ENCODE peak calls at places on chromosomes 2 and 18, in ten cellular contexts. One of them, this sample, is unnamed.

GRCh38 chr2:56505885-56506284 is 322.1 kb downstream of the CCDC85A start:
- DNase-seq in ascending aorta: no peak
- DNase-seq in IMR-90: no peak
- DNase-seq in transverse colon: no peak
- DNase-seq in pancreas: no peak
- DNase-seq in CD8-positive, alpha-beta T cell: no peak
- DNase-seq in GM23248: no peak
- DNase-seq in PC-9: no peak
- DNase-seq in HCT116: no peak
- DNase-seq in MM.1S: no peak
- DNase-seq in this sample: no peak

GRCh38 chr18:58484989-58485962 is 143.6 kb downstream of the ALPK2 start:
- DNase-seq in CD8-positive, alpha-beta T cell: no peak
- DNase-seq in transverse colon: peak; percentile 46
- DNase-seq in PC-9: no peak
- DNase-seq in ascending aorta: no peak
- DNase-seq in pancreas: no peak
- DNase-seq in IMR-90: no peak
- DNase-seq in MM.1S: no peak
- DNase-seq in HCT116: no peak
- DNase-seq in GM23248: no peak
- DNase-seq in this sample: no peak

GRCh38 chr18:9705183-9705864 is 2.8 kb upstream of the RAB31 start:
- DNase-seq in MM.1S: no peak
- DNase-seq in ascending aorta: peak; percentile 56
- DNase-seq in pancreas: no peak
- DNase-seq in GM23248: peak; percentile 89
- DNase-seq in HCT116: no peak
- DNase-seq in IMR-90: peak; percentile 76
- DNase-seq in transverse colon: no peak
- DNase-seq in CD8-positive, alpha-beta T cell: no peak
- DNase-seq in PC-9: no peak
- DNase-seq in this sample: no peak

GRCh38 chr2:118808429-118808809 is 39.0 kb downstream of the EN1 start:
- DNase-seq in transverse colon: no peak
- DNase-seq in MM.1S: no peak
- DNase-seq in GM23248: peak; percentile 51
- DNase-seq in PC-9: no peak
- DNase-seq in HCT116: no peak
- DNase-seq in ascending aorta: no peak
- DNase-seq in CD8-positive, alpha-beta T cell: no peak
- DNase-seq in IMR-90: no peak
- DNase-seq in pancreas: no peak
- DNase-seq in this sample: no peak

GRCh38 chr2:14867853-14868252 is 235.3 kb downstream of the LRATD1 start:
- DNase-seq in IMR-90: no peak
- DNase-seq in CD8-positive, alpha-beta T cell: no peak
- DNase-seq in ascending aorta: no peak
- DNase-seq in GM23248: no peak
- DNase-seq in transverse colon: no peak
- DNase-seq in MM.1S: no peak
- DNase-seq in PC-9: no peak
- DNase-seq in pancreas: no peak
- DNase-seq in HCT116: no peak
- DNase-seq in this sample: no peak

GRCh38 chr18:72375628-72376027 is 168.5 kb downstream of the CBLN2 start:
- DNase-seq in GM23248: no peak
- DNase-seq in CD8-positive, alpha-beta T cell: no peak
- DNase-seq in PC-9: no peak
- DNase-seq in IMR-90: peak; percentile 28
- DNase-seq in HCT116: no peak
- DNase-seq in ascending aorta: no peak
- DNase-seq in transverse colon: no peak
- DNase-seq in MM.1S: no peak
- DNase-seq in pancreas: no peak
- DNase-seq in this sample: no peak

GRCh38 chr2:115168457-115168856 is 726.0 kb downstream of the DPP10 start:
- DNase-seq in HCT116: no peak
- DNase-seq in MM.1S: no peak
- DNase-seq in GM23248: no peak
- DNase-seq in ascending aorta: no peak
- DNase-seq in CD8-positive, alpha-beta T cell: no peak
- DNase-seq in IMR-90: no peak
- DNase-seq in PC-9: no peak
- DNase-seq in pancreas: no peak
- DNase-seq in transverse colon: no peak
- DNase-seq in this sample: no peak

GRCh38 chr2:230934291-230935131 is 9.5 kb upstream of the GPR55 start:
- DNase-seq in PC-9: no peak
- DNase-seq in pancreas: no peak
- DNase-seq in MM.1S: no peak
- DNase-seq in ascending aorta: peak; percentile 57
- DNase-seq in IMR-90: no peak
- DNase-seq in HCT116: no peak
- DNase-seq in GM23248: no peak
- DNase-seq in CD8-positive, alpha-beta T cell: no peak
- DNase-seq in transverse colon: no peak
- DNase-seq in this sample: no peak

GRCh38 chr2:191043438-191043837 is 29.5 kb upstream of the STAT1 start:
- DNase-seq in IMR-90: peak; percentile 76
- DNase-seq in GM23248: peak; percentile 47
- DNase-seq in ascending aorta: no peak
- DNase-seq in PC-9: no peak
- DNase-seq in CD8-positive, alpha-beta T cell: no peak
- DNase-seq in transverse colon: no peak
- DNase-seq in HCT116: no peak
- DNase-seq in pancreas: no peak
- DNase-seq in MM.1S: no peak
- DNase-seq in this sample: no peak

GRCh38 chr2:191049728-191050639 is 36.0 kb upstream of the STAT1 start:
- DNase-seq in MM.1S: no peak
- DNase-seq in HCT116: no peak
- DNase-seq in pancreas: no peak
- DNase-seq in CD8-positive, alpha-beta T cell: no peak
- DNase-seq in IMR-90: peak; percentile 87
- DNase-seq in GM23248: peak; percentile 89
- DNase-seq in PC-9: no peak
- DNase-seq in ascending aorta: no peak
- DNase-seq in transverse colon: no peak
- DNase-seq in this sample: no peak

GRCh38 chr2:191048073-191048472 is 34.1 kb upstream of the STAT1 start:
- DNase-seq in HCT116: no peak
- DNase-seq in transverse colon: no peak
- DNase-seq in ascending aorta: no peak
- DNase-seq in GM23248: peak; percentile 68
- DNase-seq in PC-9: no peak
- DNase-seq in IMR-90: peak; percentile 87
- DNase-seq in pancreas: no peak
- DNase-seq in MM.1S: no peak
- DNase-seq in CD8-positive, alpha-beta T cell: no peak
- DNase-seq in this sample: no peak

GRCh38 chr2:191041418-191042161 is 27.6 kb upstream of the STAT1 start:
- DNase-seq in PC-9: peak; percentile 48
- DNase-seq in HCT116: peak; percentile 63
- DNase-seq in GM23248: peak; percentile 49
- DNase-seq in IMR-90: no peak
- DNase-seq in pancreas: no peak
- DNase-seq in CD8-positive, alpha-beta T cell: no peak
- DNase-seq in ascending aorta: no peak
- DNase-seq in transverse colon: peak; percentile 33
- DNase-seq in MM.1S: no peak
- DNase-seq in this sample: no peak

DNA sequence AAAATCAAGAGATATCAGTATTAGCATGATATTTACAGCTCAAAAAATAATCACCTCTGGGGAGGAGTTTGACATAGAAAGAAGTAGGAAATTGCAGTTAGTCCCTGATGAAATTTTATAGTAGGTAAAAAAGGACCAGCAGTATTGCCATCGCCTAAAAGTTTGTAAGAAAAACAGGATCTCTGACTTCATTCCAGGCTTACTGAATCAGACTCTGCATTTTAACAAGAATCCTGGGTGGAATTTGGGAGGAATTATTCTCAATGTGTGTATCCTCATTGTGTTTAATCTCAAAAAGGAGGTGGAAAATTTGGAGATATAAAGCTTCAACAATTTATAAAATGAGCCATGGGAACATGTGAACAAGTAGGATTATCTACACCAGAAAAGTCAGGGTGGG is 31.2 kb upstream of the STAT1 start:
- DNase-seq in HCT116: no peak
- DNase-seq in transverse colon: no peak
- DNase-seq in ascending aorta: no peak
- DNase-seq in GM23248: peak; percentile 53
- DNase-seq in CD8-positive, alpha-beta T cell: no peak
- DNase-seq in PC-9: no peak
- DNase-seq in pancreas: no peak
- DNase-seq in MM.1S: no peak
- DNase-seq in IMR-90: peak; percentile 46
- DNase-seq in this sample: no peak
- H3K9me3 ChIP-seq in HCT116: no peaks in the 10 kb centered on the region
- H3K9me3 ChIP-seq in transverse colon: no peaks in the 10 kb centered on the region
- H3K9me3 ChIP-seq in ascending aorta: no peaks in the 10 kb centered on the region
- H3K9me3 ChIP-seq in GM23248: no peaks in the 10 kb centered on the region
- H3K9me3 ChIP-seq in CD8-positive, alpha-beta T cell: no peaks in the 10 kb centered on the region
- H3K9me3 ChIP-seq in PC-9: no peaks in the 10 kb centered on the region
- H3K9me3 ChIP-seq in pancreas: no peaks in the 10 kb centered on the region
- H3K9me3 ChIP-seq in MM.1S: no peaks in the 10 kb centered on the region
- H3K9me3 ChIP-seq in IMR-90: peaks cover 3% of the 10 kb centered on the region
- H3K9me3 ChIP-seq in this sample: no peaks in the 10 kb centered on the region

GRCh38 chr2:109438146-109438545 is 175.6 kb downstream of the SEPTIN10 start:
- DNase-seq in transverse colon: no peak
- DNase-seq in HCT116: no peak
- DNase-seq in IMR-90: no peak
- DNase-seq in GM23248: no peak
- DNase-seq in ascending aorta: no peak
- DNase-seq in PC-9: no peak
- DNase-seq in pancreas: no peak
- DNase-seq in MM.1S: no peak
- DNase-seq in CD8-positive, alpha-beta T cell: no peak
- DNase-seq in this sample: no peak

GRCh38 chr2:109438773-109439191 is 175.0 kb downstream of the SEPTIN10 start:
- DNase-seq in PC-9: peak; percentile 19
- DNase-seq in ascending aorta: peak; percentile 93
- DNase-seq in MM.1S: no peak
- DNase-seq in pancreas: no peak
- DNase-seq in CD8-positive, alpha-beta T cell: no peak
- DNase-seq in GM23248: peak; percentile 90
- DNase-seq in IMR-90: peak; percentile 86
- DNase-seq in HCT116: no peak
- DNase-seq in transverse colon: no peak
- DNase-seq in this sample: no peak

GRCh38 chr2:109440507-109441156 is 173.1 kb downstream of the SEPTIN10 start:
- DNase-seq in ascending aorta: peak; percentile 82
- DNase-seq in MM.1S: no peak
- DNase-seq in GM23248: no peak
- DNase-seq in IMR-90: no peak
- DNase-seq in CD8-positive, alpha-beta T cell: no peak
- DNase-seq in PC-9: no peak
- DNase-seq in HCT116: no peak
- DNase-seq in pancreas: no peak
- DNase-seq in transverse colon: no peak
- DNase-seq in this sample: no peak

GRCh38 chr2:109439315-109439714 is 174.5 kb downstream of the SEPTIN10 start:
- DNase-seq in transverse colon: no peak
- DNase-seq in CD8-positive, alpha-beta T cell: no peak
- DNase-seq in ascending aorta: peak; percentile 58
- DNase-seq in GM23248: no peak
- DNase-seq in PC-9: no peak
- DNase-seq in IMR-90: no peak
- DNase-seq in MM.1S: no peak
- DNase-seq in pancreas: no peak
- DNase-seq in HCT116: no peak
- DNase-seq in this sample: no peak

GRCh38 chr2:109439897-109440506 is 173.8 kb downstream of the SEPTIN10 start:
- DNase-seq in CD8-positive, alpha-beta T cell: no peak
- DNase-seq in PC-9: no peak
- DNase-seq in pancreas: no peak
- DNase-seq in MM.1S: no peak
- DNase-seq in HCT116: no peak
- DNase-seq in ascending aorta: no peak
- DNase-seq in GM23248: no peak
- DNase-seq in transverse colon: no peak
- DNase-seq in IMR-90: no peak
- DNase-seq in this sample: no peak
- H3K9me3 ChIP-seq in CD8-positive, alpha-beta T cell: no peaks in the 10 kb centered on the region
- H3K9me3 ChIP-seq in PC-9: peaks cover 28% of the 10 kb centered on the region
- H3K9me3 ChIP-seq in pancreas: no peaks in the 10 kb centered on the region
- H3K9me3 ChIP-seq in MM.1S: no peaks in the 10 kb centered on the region
- H3K9me3 ChIP-seq in HCT116: peaks cover 4% of the 10 kb centered on the region
- H3K9me3 ChIP-seq in ascending aorta: peaks cover 5% of the 10 kb centered on the region
- H3K9me3 ChIP-seq in GM23248: no peaks in the 10 kb centered on the region
- H3K9me3 ChIP-seq in transverse colon: peaks cover 12% of the 10 kb centered on the region
- H3K9me3 ChIP-seq in IMR-90: peaks cover 12% of the 10 kb centered on the region
- H3K9me3 ChIP-seq in this sample: no peaks in the 10 kb centered on the region

DNA sequence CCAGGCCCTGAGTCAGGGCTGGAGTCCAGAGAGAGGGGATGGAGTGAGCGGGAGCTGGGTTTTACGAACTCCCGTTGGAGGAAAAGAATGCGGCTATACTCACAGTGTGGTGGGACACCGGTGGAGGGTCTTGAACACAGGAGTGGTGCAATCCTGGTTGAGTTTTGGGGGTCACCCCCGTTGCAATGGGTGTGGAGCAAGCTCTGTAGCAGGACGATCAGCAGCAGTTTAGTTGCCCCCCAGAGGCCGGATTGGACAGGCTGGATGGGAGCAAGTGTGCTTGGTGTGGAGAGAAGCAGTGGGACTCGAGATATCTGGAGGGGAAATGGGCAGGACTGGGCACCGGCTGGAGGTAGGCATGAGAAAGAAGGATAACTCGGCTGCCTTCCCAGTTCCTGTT is 72.3 kb upstream of the TWIST2 start:
- DNase-seq in ascending aorta: no peak
- DNase-seq in GM23248: no peak
- DNase-seq in CD8-positive, alpha-beta T cell: no peak
- DNase-seq in HCT116: no peak
- DNase-seq in transverse colon: no peak
- DNase-seq in IMR-90: no peak
- DNase-seq in pancreas: no peak
- DNase-seq in PC-9: no peak
- DNase-seq in MM.1S: no peak
- DNase-seq in this sample: no peak
- H3K9me3 ChIP-seq in ascending aorta: no peaks in the 10 kb centered on the region
- H3K9me3 ChIP-seq in GM23248: no peaks in the 10 kb centered on the region
- H3K9me3 ChIP-seq in CD8-positive, alpha-beta T cell: no peaks in the 10 kb centered on the region
- H3K9me3 ChIP-seq in HCT116: no peaks in the 10 kb centered on the region
- H3K9me3 ChIP-seq in transverse colon: no peaks in the 10 kb centered on the region
- H3K9me3 ChIP-seq in IMR-90: no peaks in the 10 kb centered on the region
- H3K9me3 ChIP-seq in pancreas: no peaks in the 10 kb centered on the region
- H3K9me3 ChIP-seq in PC-9: peaks cover 2% of the 10 kb centered on the region
- H3K9me3 ChIP-seq in MM.1S: no peaks in the 10 kb centered on the region
- H3K9me3 ChIP-seq in this sample: no peaks in the 10 kb centered on the region

GRCh38 chr2:172535119-172535518 is 20.8 kb upstream of the PDK1 start:
- DNase-seq in CD8-positive, alpha-beta T cell: no peak
- DNase-seq in ascending aorta: no peak
- DNase-seq in HCT116: no peak
- DNase-seq in transverse colon: no peak
- DNase-seq in IMR-90: no peak
- DNase-seq in GM23248: no peak
- DNase-seq in PC-9: no peak
- DNase-seq in pancreas: no peak
- DNase-seq in MM.1S: no peak
- DNase-seq in this sample: no peak

GRCh38 chr2:172531309-172531708 is 24.6 kb upstream of the PDK1 start:
- DNase-seq in HCT116: no peak
- DNase-seq in GM23248: no peak
- DNase-seq in pancreas: no peak
- DNase-seq in ascending aorta: no peak
- DNase-seq in MM.1S: no peak
- DNase-seq in PC-9: no peak
- DNase-seq in transverse colon: no peak
- DNase-seq in IMR-90: no peak
- DNase-seq in CD8-positive, alpha-beta T cell: no peak
- DNase-seq in this sample: no peak

DNA sequence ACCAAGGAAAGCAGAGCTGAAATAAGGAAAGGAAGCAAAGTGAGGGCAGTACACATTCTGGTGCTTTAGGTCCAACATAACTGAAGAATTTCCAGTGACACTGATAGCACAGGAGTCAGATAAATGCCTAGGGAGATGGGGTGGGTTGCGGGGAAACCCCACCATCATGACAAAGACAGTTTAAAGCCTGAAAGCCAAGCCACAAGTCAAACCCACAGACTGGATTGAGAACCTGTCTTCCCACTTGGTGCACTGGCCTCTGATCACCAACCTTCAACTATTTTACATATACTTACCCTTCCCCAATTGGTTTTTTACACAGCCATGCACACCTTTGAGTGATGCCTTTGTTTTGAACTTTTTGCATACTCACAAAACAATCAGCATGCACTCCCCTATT is 22.2 kb upstream of the PDK1 start:
- DNase-seq in GM23248: no peak
- DNase-seq in PC-9: no peak
- DNase-seq in transverse colon: no peak
- DNase-seq in pancreas: no peak
- DNase-seq in ascending aorta: no peak
- DNase-seq in IMR-90: no peak
- DNase-seq in MM.1S: no peak
- DNase-seq in CD8-positive, alpha-beta T cell: no peak
- DNase-seq in HCT116: no peak
- DNase-seq in this sample: no peak
- H3K9me3 ChIP-seq in GM23248: no peaks in the 10 kb centered on the region
- H3K9me3 ChIP-seq in PC-9: peaks cover 4% of the 10 kb centered on the region
- H3K9me3 ChIP-seq in transverse colon: no peaks in the 10 kb centered on the region
- H3K9me3 ChIP-seq in pancreas: no peaks in the 10 kb centered on the region
- H3K9me3 ChIP-seq in ascending aorta: no peaks in the 10 kb centered on the region
- H3K9me3 ChIP-seq in IMR-90: peaks cover 6% of the 10 kb centered on the region
- H3K9me3 ChIP-seq in MM.1S: no peaks in the 10 kb centered on the region
- H3K9me3 ChIP-seq in CD8-positive, alpha-beta T cell: no peaks in the 10 kb centered on the region
- H3K9me3 ChIP-seq in HCT116: no peaks in the 10 kb centered on the region
- H3K9me3 ChIP-seq in this sample: no peaks in the 10 kb centered on the region